ENCODE peak calls at places on chromosomes 11 and 22, in eight cellular contexts. V, C, R, W, S, L, D and I are unnamed samples.

GRCh38 chr11:108938604-108939003 is 273.7 kb downstream of the DDX10 start:
- DNase-seq in W (no peak), L (no peak), C (no peak), D (no peak), S (peak), V (no peak), R (no peak), I (no peak)

GRCh38 chr11:69060806-69061712 is 12.3 kb downstream of the TPCN2 start:
- DNase-seq in W (no peak), D (no peak), L (no peak), S (no peak), C (no peak), V (no peak), R (no peak), I (no peak)

GRCh38 chr11:127943152-127943551 is 644.2 kb downstream of the ETS1 start:
- DNase-seq in W (no peak), V (no peak), S (no peak), R (no peak), D (no peak), L (no peak), C (no peak), I (no peak)

GRCh38 chr11:116510166-116510565 is 262.6 kb downstream of the BUD13 start:
- DNase-seq in D (no peak), L (no peak), R (no peak), S (no peak), C (no peak), V (no peak), W (peak), I (no peak)

GRCh38 chr11:75655619-75656018 is 13.2 kb downstream of the MAP6 start:
- DNase-seq in S (no peak), R (peak), C (no peak), D (no peak), V (no peak), W (no peak), L (no peak), I (no peak)

GRCh38 chr11:101008961-101009684 is 120.5 kb downstream of the PGR start:
- DNase-seq in W (no peak), D (no peak), L (no peak), C (no peak), R (no peak), S (no peak), V (no peak), I (no peak)

GRCh38 chr11:129973068-129973467 is 29.6 kb downstream of the PRDM10 start:
- DNase-seq in C (no peak), L (no peak), S (no peak), R (no peak), V (no peak), D (no peak), W (no peak), I (peak)

GRCh38 chr11:59174664-59175033 is 2.7 kb downstream of the DTX4 start:
- DNase-seq in S (peak), C (no peak), W (no peak), D (peak), V (peak), R (no peak), L (no peak), I (no peak)

GRCh38 chr11:31986201-31986889 is 104.5 kb upstream of the RCN1 start:
- DNase-seq in C (no peak), W (no peak), L (no peak), R (no peak), S (no peak), V (no peak), D (no peak), I (no peak)

DNA sequence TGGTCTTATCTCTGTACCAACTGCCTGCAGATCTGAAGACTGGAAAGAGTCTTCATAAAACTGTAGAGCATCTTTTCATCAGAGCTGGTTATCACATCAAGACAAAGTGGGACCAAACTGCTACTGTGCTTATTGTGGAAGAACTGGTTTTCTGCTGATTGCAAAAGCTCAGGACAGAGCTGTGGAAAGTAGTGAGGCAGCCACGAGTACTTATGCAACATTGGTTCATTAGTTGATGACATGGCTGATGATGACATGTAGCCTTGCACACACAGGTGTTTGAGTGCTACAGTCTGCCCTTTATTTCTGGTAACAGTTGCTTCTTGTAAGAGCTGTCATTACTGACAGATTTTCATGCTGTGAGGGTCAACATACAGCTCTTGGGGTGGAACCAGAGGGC is 185.4 kb upstream of the GUCY1A2 start:
- DNase-seq in R (no peak), L (no peak), S (no peak), D (no peak), V (no peak), W (no peak), C (no peak), I (no peak)
- H3K4me3 ChIP-seq in R (no peak), L (no peak), S (no peak), D (no peak), V (no peak), W (no peak), C (no peak), I (no peak)

DNA sequence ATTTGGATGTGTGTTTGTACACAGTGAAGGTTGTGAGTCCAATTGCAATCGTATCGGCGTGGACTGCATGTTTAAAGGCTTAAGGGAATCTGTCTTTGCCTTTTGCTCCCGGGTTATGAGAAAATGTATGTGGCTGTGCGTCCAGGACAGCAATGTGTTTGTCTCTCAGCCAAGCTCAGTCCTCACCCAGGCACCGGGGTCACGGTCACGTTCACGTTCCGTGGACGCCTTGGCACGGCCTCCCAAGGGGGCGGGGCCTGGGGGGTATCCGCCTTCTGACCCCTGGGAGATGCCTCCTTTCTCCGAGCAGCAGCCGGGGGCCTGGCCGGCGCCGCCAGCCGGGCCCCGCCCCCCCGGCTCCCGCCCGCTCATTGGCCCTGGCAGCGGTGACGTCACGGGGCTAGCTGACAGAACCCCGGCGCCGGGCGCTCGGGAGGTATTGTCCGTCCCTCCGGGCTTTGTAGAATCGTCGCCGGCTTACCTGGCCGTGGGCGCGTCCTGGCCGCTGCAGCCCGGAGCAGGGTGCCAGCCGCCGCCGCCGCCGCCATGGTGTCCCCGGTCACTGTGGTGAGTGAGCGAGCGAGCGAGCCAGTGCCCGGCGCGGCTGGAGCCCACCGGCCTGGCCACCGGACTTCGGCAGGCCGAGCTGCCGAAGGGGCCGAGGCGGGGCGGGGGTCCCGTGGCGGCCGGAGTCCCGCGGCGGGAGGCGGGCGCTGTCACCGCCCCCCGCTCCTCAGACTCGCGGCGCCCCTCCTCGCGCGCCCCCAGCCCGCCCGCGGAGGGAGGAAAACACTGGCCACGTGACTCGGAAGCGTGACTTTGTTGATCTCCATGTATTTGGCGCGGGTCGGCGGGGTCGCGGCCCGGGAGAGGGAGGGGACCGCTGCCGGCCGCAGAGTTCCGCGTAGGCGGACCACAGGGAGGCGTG is at the start of gene TMEM86A:
- DNase-seq in L (peak), R (peak), W (peak), C (peak), D (no peak), V (peak), S (peak), I (no peak)
- TF ChIP-seq CTCF in L (no peak), R (no peak), W (no peak), C (no peak), D (no peak), V (no peak), S (no peak), I (no peak)

GRCh38 chr22:37267128-37267587 is 15.2 kb upstream of the CYTH4 start:
- DNase-seq in L (no peak), W (peak), S (peak), C (peak), V (peak), R (no peak), D (no peak), I (no peak)
- H3K4me3 ChIP-seq in L (no peak), W (no peak), S (peak), C (peak), V (peak), R (peak), D (peak), I (peak)

GRCh38 chr11:122754553-122755322 is 83.6 kb upstream of the CRTAM start:
- DNase-seq in C (no peak), V (peak), R (no peak), S (no peak), D (no peak), L (no peak), W (peak), I (no peak)
- TF ChIP-seq CTCF in C (peak), V (peak), R (peak), S (peak), D (peak), L (no peak), W (peak), I (peak)

GRCh38 chr11:65440831-65441499 is 18.4 kb downstream of the NEAT1 start:
- DNase-seq in V (peak), W (no peak), S (peak), L (no peak), C (peak), D (no peak), R (peak), I (no peak)
- H3K4me3 ChIP-seq in V (no peak), W (no peak), S (no peak), L (no peak), C (no peak), D (no peak), R (peak), I (no peak)

GRCh38 chr22:37802310-37803194 is 5.2 kb upstream of the GCAT start:
- DNase-seq in C (peak), L (no peak), V (peak), W (peak), D (no peak), R (peak), S (peak), I (no peak)
- TF ChIP-seq CTCF in C (no peak), L (no peak), V (no peak), W (peak), D (no peak), R (no peak), S (no peak), I (no peak)

DNA sequence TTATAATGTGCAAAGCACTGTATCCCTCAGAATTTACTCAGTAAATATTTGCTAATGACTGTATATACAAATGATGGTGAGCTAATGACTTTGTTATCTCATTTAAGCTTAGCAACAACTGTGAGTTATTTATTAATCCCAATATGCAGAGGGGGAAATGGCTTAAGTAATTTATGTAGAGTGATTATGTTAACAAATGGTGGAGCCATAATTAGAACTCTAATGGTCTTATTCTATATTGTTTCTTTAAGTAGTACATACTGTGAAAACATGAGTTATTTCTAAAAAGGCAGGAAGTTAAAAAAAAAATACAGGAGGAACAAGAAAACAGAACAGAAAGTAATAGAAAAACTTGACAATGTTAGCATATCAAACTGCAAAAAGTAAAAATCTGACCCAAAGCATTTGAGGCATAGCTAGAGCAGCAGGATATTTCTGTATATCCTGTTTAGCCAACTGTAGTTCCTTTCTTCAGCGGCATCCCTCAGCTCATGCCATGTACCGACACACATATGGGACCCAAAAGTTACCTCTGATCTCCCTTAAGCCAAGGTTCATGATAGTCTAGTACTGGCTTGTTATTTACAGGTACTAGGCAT is 94.2 kb downstream of the FCHSD2 start:
- DNase-seq in C (peak), R (no peak), D (no peak), V (peak), L (no peak), S (no peak), W (no peak), I (no peak)
- H3K4me3 ChIP-seq in C (no peak), R (no peak), D (no peak), V (no peak), L (no peak), S (no peak), W (no peak), I (no peak)

GRCh38 chr22:22345781-22346180 is 101.2 kb downstream of the VPREB1 start:
- DNase-seq in D (no peak), V (no peak), S (no peak), C (no peak), W (no peak), R (no peak), L (no peak), I (no peak)

GRCh38 chr22:22346401-22347107 is 102.0 kb downstream of the VPREB1 start:
- DNase-seq in V (no peak), S (no peak), D (no peak), R (no peak), L (no peak), W (no peak), C (no peak), I (no peak)

GRCh38 chr22:22349455-22349836 is 104.9 kb downstream of the VPREB1 start:
- DNase-seq in V (no peak), D (no peak), L (no peak), S (no peak), R (no peak), C (no peak), W (peak), I (no peak)

GRCh38 chr22:22348815-22349454 is 104.3 kb downstream of the VPREB1 start:
- DNase-seq in L (no peak), C (no peak), R (no peak), D (no peak), W (no peak), S (no peak), V (no peak), I (no peak)

GRCh38 chr22:22348127-22348814 is 103.7 kb downstream of the VPREB1 start:
- DNase-seq in R (no peak), C (no peak), L (no peak), S (peak), D (no peak), V (peak), W (peak), I (no peak)
- TF ChIP-seq CTCF in R (peak), C (no peak), L (no peak), S (peak), D (peak), V (peak), W (peak), I (peak)

DNA sequence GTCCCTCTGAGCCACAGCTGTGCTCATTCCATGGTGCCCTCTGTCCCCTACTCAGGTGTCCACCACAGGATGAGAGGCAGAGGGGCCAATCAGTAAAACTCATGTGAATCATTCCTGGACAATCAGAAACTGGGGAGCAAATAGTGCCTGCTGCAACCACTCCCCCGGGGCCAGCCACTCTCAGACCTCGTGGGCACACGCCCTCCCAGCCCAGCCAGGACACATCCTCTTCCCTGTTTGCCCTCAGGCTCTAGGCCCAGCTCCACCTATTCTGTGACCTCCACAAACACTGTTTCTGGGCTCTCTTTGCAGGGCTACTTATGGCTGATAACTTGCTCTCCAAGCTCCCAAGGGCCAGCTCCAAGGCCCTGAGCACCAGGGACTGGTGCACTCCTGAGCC is 14.0 kb upstream of the KCTD14 start:
- DNase-seq in S (peak), W (no peak), D (no peak), V (peak), R (no peak), C (no peak), L (no peak), I (no peak)
- H3K4me3 ChIP-seq in S (no peak), W (no peak), D (no peak), V (no peak), R (no peak), C (no peak), L (no peak), I (no peak)